ENCODE peak calls at places on chromosomes 13 and 19, in five cellular contexts. H is ovary, E is GM23338, J is cardiac muscle cell, M is left ventricle myocardium inferior. G is an unnamed sample. For H3K36me3, the result is how much of the 10 kb centered on the place peaks cover.

GRCh38 chr19:40570313-40571004 is 6.2 kb upstream of the SHKBP1 start:
- DNase-seq in H (peak), E (peak), J (peak), M (peak), G (peak)

GRCh38 chr13:59337070-59337469 is 826.7 kb downstream of the DIAPH3 start:
- DNase-seq in H (no peak), E (no peak), J (no peak), M (no peak), G (no peak)

GRCh38 chr19:768424-768823 is 17.5 kb downstream of the MISP start:
- DNase-seq in H (no peak), E (no peak), J (peak), M (no peak), G (no peak)

GRCh38 chr19:45475537-45476348 is 7.9 kb downstream of the FOSB start:
- DNase-seq in H (no peak), E (no peak), J (no peak), M (no peak), G (no peak)

GRCh38 chr13:48783181-48783630 is 129.5 kb downstream of the CYSLTR2 start:
- DNase-seq in H (peak), E (no peak), J (no peak), M (peak), G (no peak)

GRCh38 chr19:31214086-31214485 is 135.2 kb downstream of the TSHZ3 start:
- DNase-seq in H (no peak), E (no peak), J (no peak), M (peak), G (peak)

GRCh38 chr13:113453962-113454361 is 674 bp upstream of the ADPRHL1 start:
- DNase-seq in H (no peak), E (no peak), J (no peak), M (no peak), G (no peak)

GRCh38 chr13:52359534-52359933 is 46.4 kb downstream of the THSD1 start:
- DNase-seq in H (no peak), E (no peak), J (no peak), M (no peak), G (no peak)

GRCh38 chr13:113077953-113078894 is 27.4 kb upstream of the F7 start:
- DNase-seq in H (no peak), E (no peak), J (no peak), M (no peak), G (no peak)

GRCh38 chr13:83281666-83282065 is 600.6 kb downstream of the SLITRK1 start:
- DNase-seq in H (no peak), E (no peak), J (no peak), M (no peak), G (no peak)

DNA sequence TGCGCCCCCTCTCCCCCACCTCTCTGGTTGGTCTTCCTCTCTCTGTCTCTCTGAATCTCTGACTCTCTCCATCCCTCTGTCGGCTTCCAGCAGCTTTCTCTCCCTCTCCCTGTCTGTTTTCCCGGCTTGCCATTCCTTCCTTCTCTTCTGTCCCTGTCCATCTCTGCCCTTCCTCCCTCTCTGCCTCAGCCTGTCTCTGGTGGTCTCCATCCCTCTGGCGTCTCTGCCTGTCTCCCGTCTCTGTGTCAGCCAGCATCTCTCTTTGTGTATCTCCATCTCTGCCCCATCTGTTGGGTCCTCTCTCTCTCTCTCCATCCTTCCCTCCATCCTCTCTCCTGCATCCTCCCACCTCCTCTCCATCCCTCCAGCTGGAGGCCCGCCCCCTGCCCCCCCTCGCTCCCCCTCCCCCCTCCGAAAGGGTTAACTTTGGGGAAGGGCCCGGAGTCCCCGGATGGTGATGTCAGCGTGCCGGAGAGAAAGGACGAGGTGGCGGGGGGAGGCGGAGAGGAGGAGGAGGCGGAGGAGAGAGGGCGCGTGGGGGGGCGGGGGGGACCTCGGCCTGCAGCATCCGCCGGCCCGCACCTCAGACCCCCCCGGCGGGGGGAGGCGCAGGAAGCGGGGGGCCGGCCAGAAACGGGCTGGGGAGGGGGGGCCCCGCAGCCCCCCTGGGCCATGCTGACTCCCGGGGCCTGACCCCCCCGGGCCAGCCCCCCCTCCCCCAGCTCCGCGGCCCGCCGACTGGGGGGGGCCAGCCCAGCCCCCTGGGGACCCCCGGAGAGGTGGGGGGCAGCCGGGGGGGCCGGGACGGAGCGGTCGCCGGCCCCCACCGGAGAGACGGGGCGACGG is at the start of gene BRSK1:
- DNase-seq in H (peak), E (peak), J (peak), M (peak), G (peak)
- H3K4me3 ChIP-seq in H (peak), E (peak), J (peak), M (peak), G (peak)

GRCh38 chr13:21076265-21076653 is 14.9 kb upstream of the LATS2 start:
- DNase-seq in H (peak), E (peak), J (no peak), M (no peak), G (no peak)
- H3K27ac ChIP-seq in H (no peak), E (no peak), J (no peak), M (peak), G (no peak)

GRCh38 chr13:41232715-41233114 is 30.7 kb downstream of the MTRF1 start:
- DNase-seq in H (no peak), E (no peak), J (no peak), M (no peak), G (no peak)
- H3K36me3 ChIP-seq in H (under half), E (under half), J (under half), M (under half), G (under half)

GRCh38 chr19:38210458-38210987 is 13.5 kb downstream of the DPF1 start:
- DNase-seq in H (peak), E (peak), J (peak), M (peak), G (no peak)

GRCh38 chr19:38209671-38210457 is 14.2 kb downstream of the DPF1 start:
- DNase-seq in H (peak), E (peak), J (peak), M (peak), G (no peak)

GRCh38 chr19:38211206-38211605 is 12.8 kb downstream of the DPF1 start:
- DNase-seq in H (no peak), E (peak), J (no peak), M (no peak), G (no peak)

GRCh38 chr19:38213469-38213868 is 10.6 kb downstream of the DPF1 start:
- DNase-seq in H (no peak), E (no peak), J (no peak), M (no peak), G (no peak)

DNA sequence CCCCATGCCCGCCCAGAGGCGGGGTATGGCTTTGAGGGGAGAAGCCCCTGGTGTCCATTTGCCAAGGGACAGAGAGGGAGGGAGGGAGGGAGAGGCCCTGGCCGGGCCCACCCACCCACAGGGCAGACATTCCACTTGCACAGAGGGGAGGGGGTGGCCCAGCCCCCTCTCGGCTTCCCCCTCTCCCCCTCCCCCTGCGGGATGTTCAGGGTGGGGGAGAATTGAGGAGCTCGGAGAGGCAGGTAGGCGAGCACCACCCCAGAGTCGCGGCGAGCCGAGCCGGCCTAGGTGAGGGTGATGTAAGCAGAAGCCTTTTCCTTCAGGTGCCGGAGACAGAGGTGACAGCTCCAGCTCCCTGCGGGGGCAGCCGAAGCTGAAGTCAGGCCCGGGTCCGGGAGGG is 12.2 kb downstream of the DPF1 start:
- DNase-seq in H (no peak), E (peak), J (no peak), M (no peak), G (no peak)
- H3K4me3 ChIP-seq in H (no peak), E (peak), J (no peak), M (no peak), G (no peak)

GRCh38 chr13:97091202-97091601 is 96.9 kb upstream of the OXGR1 start:
- DNase-seq in H (no peak), E (no peak), J (no peak), M (no peak), G (no peak)
- H3K27ac ChIP-seq in H (no peak), E (no peak), J (no peak), M (no peak), G (no peak)

GRCh38 chr19:19343762-19344161 is 23.1 kb downstream of the MAU2 start:
- DNase-seq in H (no peak), E (no peak), J (no peak), M (no peak), G (no peak)

GRCh38 chr19:19343016-19343362 is 22.4 kb downstream of the MAU2 start:
- DNase-seq in H (no peak), E (no peak), J (no peak), M (no peak), G (no peak)

GRCh38 chr19:19345970-19346369 is 25.3 kb downstream of the MAU2 start:
- DNase-seq in H (no peak), E (no peak), J (no peak), M (no peak), G (no peak)

GRCh38 chr19:19347401-19347800 is 26.8 kb downstream of the MAU2 start:
- DNase-seq in H (no peak), E (no peak), J (no peak), M (no peak), G (no peak)

GRCh38 chr19:19345232-19345631 is 24.6 kb downstream of the MAU2 start:
- DNase-seq in H (no peak), E (no peak), J (no peak), M (no peak), G (no peak)
- H3K36me3 ChIP-seq in H (under half), E (under half), J (half or more), M (half or more), G (half or more)

GRCh38 chr19:18790566-18791314 is at the start of gene COMP:
- DNase-seq in H (no peak), E (peak), J (no peak), M (no peak), G (no peak)
- H3K4me3 ChIP-seq in H (peak), E (peak), J (no peak), M (peak), G (no peak)

GRCh38 chr13:110548891-110549794 is 12.4 kb downstream of the RAB20 start:
- DNase-seq in H (no peak), E (no peak), J (no peak), M (no peak), G (no peak)

GRCh38 chr13:110552767-110553166 is 8.8 kb downstream of the RAB20 start:
- DNase-seq in H (no peak), E (no peak), J (no peak), M (no peak), G (no peak)

GRCh38 chr13:110549795-110550160 is 11.7 kb downstream of the RAB20 start:
- DNase-seq in H (no peak), E (no peak), J (no peak), M (no peak), G (no peak)

GRCh38 chr13:110553417-110553816 is 8.1 kb downstream of the RAB20 start:
- DNase-seq in H (no peak), E (no peak), J (no peak), M (no peak), G (no peak)

GRCh38 chr13:110551284-110551683 is 10.2 kb downstream of the RAB20 start:
- DNase-seq in H (no peak), E (no peak), J (peak), M (no peak), G (no peak)
- H3K27ac ChIP-seq in H (peak), E (peak), J (peak), M (peak), G (no peak)